ENCODE peak calls at places on chromosomes 6 and 20, in eight cellular contexts. Q is mammary epithelial cell, V is heart left ventricle, F is dorsolateral prefrontal cortex, J is PC-3, H is IMR-90, L is GM12865, K is GM10248. O is an unnamed sample.

GRCh38 chr6:27608916-27609883 is 136.3 kb upstream of the ZNF184 start:
- DNase-seq in Q (peak; percentile 86), K (peak; percentile 50), F (no peak), V (no peak), J (peak; percentile 86), L (peak; percentile 76), H (peak; percentile 60), O (no peak)

GRCh38 chr6:10962673-10963072 is 75.8 kb downstream of the SYCP2L start:
- DNase-seq in Q (peak; percentile 79), L (peak; percentile 52), V (no peak), K (no peak), J (peak; percentile 58), H (peak; percentile 95), F (no peak), O (no peak)

GRCh38 chr6:116682334-116682712 is 1.3 kb downstream of the KPNA5 start:
- DNase-seq in L (peak; percentile 70), K (peak; percentile 29), H (peak; percentile 55), V (no peak), F (no peak), J (peak; percentile 16), Q (peak; percentile 46), O (no peak)

GRCh38 chr6:21348462-21349195 is 244.9 kb upstream of the SOX4 start:
- DNase-seq in H (peak; percentile 61), V (no peak), J (peak; percentile 68), L (no peak), F (no peak), Q (peak; percentile 53), K (no peak), O (no peak)

GRCh38 chr20:10454135-10454750 is 19.1 kb downstream of the SLX4IP start:
- DNase-seq in H (no peak), Q (no peak), F (no peak), L (no peak), J (no peak), V (no peak), K (no peak), O (no peak)

GRCh38 chr6:27836783-27837635 is 75.2 kb downstream of the OR2B2 start:
- DNase-seq in F (peak; percentile 14), K (peak; percentile 59), L (peak; percentile 90), V (peak; percentile 51), Q (peak; percentile 84), J (peak; percentile 76), H (peak; percentile 87), O (peak; percentile 30)

GRCh38 chr6:42339991-42340401 is 111.7 kb downstream of the TRERF1 start:
- DNase-seq in L (peak; percentile 84), V (no peak), Q (peak; percentile 80), J (peak; percentile 64), H (peak; percentile 24), F (no peak), K (peak; percentile 67), O (no peak)

GRCh38 chr20:35539756-35540212 is 2.1 kb upstream of the ERGIC3 start:
- DNase-seq in V (no peak), K (peak; percentile 82), Q (no peak), H (no peak), L (peak; percentile 37), F (no peak), J (no peak), O (peak; percentile 30)

GRCh38 chr6:155154158-155154830 is 109.5 kb upstream of the CLDN20 start:
- DNase-seq in Q (peak; percentile 80), V (no peak), F (peak; percentile 9), L (no peak), J (peak; percentile 88), H (peak; percentile 96), K (no peak), O (no peak)

GRCh38 chr20:4613718-4614620 is 107.7 kb upstream of the PRND start:
- DNase-seq in Q (peak; percentile 85), K (peak; percentile 42), H (no peak), J (peak; percentile 79), F (peak; percentile 78), L (peak; percentile 78), V (peak; percentile 48), O (peak; percentile 23)

GRCh38 chr6:17505062-17505476 is 95.0 kb upstream of the FAM8A1 start:
- DNase-seq in K (no peak), F (no peak), V (no peak), J (peak; percentile 39), H (peak; percentile 34), Q (no peak), L (peak; percentile 5), O (no peak)

GRCh38 chr6:3455490-3456394 is 1.1 kb downstream of the SLC22A23 start:
- DNase-seq in V (peak; percentile 29), K (no peak), F (peak; percentile 68), L (no peak), H (no peak), Q (peak; percentile 30), J (no peak), O (peak; percentile 21)

GRCh38 chr6:68235192-68235812 is 399.8 kb upstream of the ADGRB3 start:
- DNase-seq in H (no peak), J (peak; percentile 27), L (peak; percentile 2), F (no peak), K (no peak), V (no peak), Q (no peak), O (no peak)

GRCh38 chr6:106732541-106732940 is 103.2 kb downstream of the QRSL1 start:
- DNase-seq in K (no peak), H (no peak), J (no peak), Q (no peak), F (no peak), L (no peak), V (no peak), O (no peak)

GRCh38 chr20:63379296-63379695 is 18.1 kb upstream of the CHRNA4 start:
- DNase-seq in Q (no peak), V (no peak), L (no peak), K (no peak), F (no peak), J (no peak), H (no peak), O (no peak)

GRCh38 chr20:25320035-25320800 is 70.4 kb downstream of the ABHD12 start:
- DNase-seq in Q (no peak), V (peak; percentile 10), L (no peak), J (no peak), F (no peak), H (no peak), K (no peak), O (peak; percentile 3)

GRCh38 chr6:53429401-53429800 is 80.7 kb upstream of the ELOVL5 start:
- DNase-seq in J (no peak), Q (no peak), L (no peak), V (no peak), F (no peak), H (no peak), K (no peak), O (no peak)

GRCh38 chr6:163324928-163325784 is 89.4 kb upstream of the QKI start:
- DNase-seq in J (peak; percentile 62), V (no peak), F (peak; percentile 74), K (no peak), L (no peak), Q (no peak), H (peak; percentile 8), O (no peak)

GRCh38 chr6:27096834-27097511 is 150.5 kb upstream of the PRSS16 start:
- DNase-seq in V (no peak), Q (peak; percentile 80), J (no peak), F (no peak), K (peak; percentile 58), H (peak; percentile 75), L (peak; percentile 24), O (no peak)

DNA sequence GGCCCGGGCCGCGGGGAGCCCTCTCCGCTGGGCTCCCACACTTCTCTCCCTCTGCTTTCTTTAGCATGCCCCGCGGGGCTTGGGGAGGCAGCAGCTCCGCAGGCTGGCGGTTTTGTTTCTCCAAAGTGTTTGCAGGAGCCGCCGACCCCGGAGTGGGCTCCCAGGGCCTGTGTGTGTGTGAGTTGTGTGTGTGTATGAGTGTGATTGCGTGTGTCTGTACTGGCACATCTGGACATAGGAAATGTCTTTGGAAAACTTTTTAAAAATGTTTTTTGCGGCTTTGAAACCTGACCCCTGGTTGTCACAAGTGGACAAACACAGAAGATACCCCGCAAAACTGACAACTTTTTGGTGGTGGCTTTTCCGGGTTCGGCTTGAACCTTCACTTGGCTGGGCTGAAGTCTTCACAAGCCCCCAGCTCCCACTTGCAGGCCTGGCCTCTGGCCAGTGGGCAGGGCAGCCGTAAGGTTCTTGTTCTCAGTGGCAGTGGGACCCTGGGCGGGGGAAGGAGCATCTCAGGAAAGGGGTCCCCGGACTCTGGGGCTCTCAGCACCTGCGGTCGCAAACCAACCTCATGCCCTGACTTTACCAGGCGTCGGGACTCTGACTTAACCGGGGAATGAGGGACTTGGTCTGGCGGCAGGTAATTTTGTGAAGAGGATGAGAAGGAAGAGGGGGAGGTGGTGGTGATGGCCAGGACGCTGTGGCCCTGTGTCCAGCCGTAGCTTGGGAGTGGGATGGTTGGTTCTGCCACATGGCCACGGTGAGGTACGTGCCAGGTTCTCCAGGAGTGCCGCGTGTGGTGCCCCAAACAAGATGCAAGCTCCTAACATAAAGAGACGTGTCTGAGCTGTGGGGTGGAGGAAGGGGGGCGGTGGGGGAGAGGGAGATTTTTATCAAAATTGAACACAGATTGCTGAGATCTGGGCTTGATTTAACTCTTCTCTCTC is 600 bp downstream of the DAAM2 start:
- DNase-seq in F (no peak), V (no peak), K (no peak), Q (no peak), J (no peak), H (no peak), L (no peak), O (no peak)
- TF ChIP-seq CTCF in F (no peak), V (no peak), K (no peak), Q (no peak), J (no peak), H (no peak), L (no peak), O (no peak)

DNA sequence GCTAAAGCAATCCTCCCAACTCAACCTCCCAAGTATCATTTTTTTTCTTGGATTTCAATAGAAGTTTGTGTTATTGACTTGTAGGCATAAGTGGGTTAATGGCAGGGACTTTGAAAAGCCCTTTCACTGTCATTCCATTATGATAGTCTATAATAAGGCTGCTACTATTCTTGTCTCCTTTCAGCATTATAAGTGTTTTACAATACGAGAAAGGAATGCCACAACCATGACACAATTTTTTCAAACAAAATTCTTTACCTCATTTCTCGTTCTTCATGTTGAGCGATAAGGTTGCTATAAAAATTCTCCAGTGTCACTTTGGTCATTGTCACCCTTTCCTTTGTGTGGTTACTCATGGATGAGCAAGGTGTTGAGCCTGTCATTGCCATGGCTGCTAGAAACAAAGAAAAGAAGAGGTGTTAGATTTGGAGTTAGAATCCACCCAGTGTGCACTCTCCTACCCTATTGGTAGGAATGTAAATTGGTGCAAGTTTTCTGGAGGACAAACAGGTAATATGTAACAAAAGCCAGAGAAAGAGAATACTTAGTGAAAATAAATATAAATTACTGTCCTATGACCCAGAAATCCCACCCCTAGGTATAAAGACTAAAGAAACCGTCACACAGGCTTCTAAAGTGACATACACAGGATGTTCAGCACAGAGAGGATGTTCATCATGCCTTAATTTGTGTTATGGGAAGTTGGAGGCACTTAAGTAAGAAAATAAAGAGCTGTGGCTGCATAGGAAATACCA is 7.3 kb downstream of the STK38 start:
- DNase-seq in V (no peak), J (no peak), H (no peak), Q (no peak), F (no peak), L (no peak), K (no peak), O (no peak)
- TF ChIP-seq CTCF in V (peak; percentile 11), J (peak; percentile 10), H (peak; percentile 3), Q (peak; percentile 9), F (no peak), L (no peak), K (no peak), O (no peak)

GRCh38 chr6:13328076-13328874 is at the start of gene TBC1D7:
- DNase-seq in Q (peak; percentile 89), K (peak; percentile 95), L (peak; percentile 96), F (peak; percentile 88), V (peak; percentile 94), J (peak; percentile 89), H (peak; percentile 88), O (peak; percentile 95)
- TF ChIP-seq CTCF in Q (peak; percentile 23), K (no peak), L (peak; percentile 1), F (peak; percentile 34), V (no peak), J (peak; percentile 25), H (no peak), O (no peak)

GRCh38 chr20:577167-577791 is 32.8 kb downstream of the TCF15 start:
- DNase-seq in Q (no peak), F (no peak), K (no peak), V (no peak), L (peak; percentile 54), J (peak; percentile 22), H (peak; percentile 18), O (no peak)
- TF ChIP-seq CTCF in Q (no peak), F (no peak), K (no peak), V (no peak), L (peak; percentile 38), J (peak; percentile 55), H (peak; percentile 29), O (no peak)